ENCODE peak calls at places on chromosomes 1 and 21, in ten cellular contexts. S is OCI-LY7, R is BE2C, D is mammary epithelial cell, V is left ventricle myocardium inferior, G is fibroblast of mammary gland, X is lower leg skin, E is right lobe of liver, W is AG04450, Q is body of pancreas. F is an unnamed sample.

GRCh38 chr1:204568576-204569206 is 52.5 kb downstream of the MDM4 start:
- DNase-seq in S (no peak), R (no peak), D (no peak), V (no peak), G (no peak), X (no peak), E (no peak), W (no peak), Q (no peak), F (no peak)

GRCh38 chr1:25538165-25538860 is 5.1 kb upstream of the LDLRAP1 start:
- DNase-seq in S (no peak), R (no peak), D (no peak), V (no peak), G (no peak), X (no peak), E (no peak), W (no peak), Q (no peak), F (no peak)

GRCh38 chr1:107964397-107965111 is 426 bp downstream of the VAV3 start:
- DNase-seq in S (peak), R (peak), D (peak), V (no peak), G (no peak), X (peak), E (peak), W (no peak), Q (no peak), F (peak)

GRCh38 chr1:178536844-178537371 is 24.0 kb downstream of the TEX35 start:
- DNase-seq in S (no peak), R (no peak), D (peak), V (peak), G (peak), X (no peak), E (peak), W (peak), Q (peak), F (peak)

GRCh38 chr1:175318633-175319032 is 126.1 kb upstream of the KIAA0040 start:
- DNase-seq in S (no peak), R (no peak), D (no peak), V (no peak), G (no peak), X (no peak), E (no peak), W (no peak), Q (no peak), F (no peak)

GRCh38 chr21:23699402-23699801 is 1907.9 kb downstream of the MRPL39 start:
- DNase-seq in S (no peak), R (no peak), D (no peak), V (no peak), G (no peak), X (no peak), E (no peak), W (no peak), Q (no peak), F (no peak)

GRCh38 chr1:206608108-206608698 is 4.1 kb downstream of the EIF2D start:
- DNase-seq in S (peak), R (peak), D (peak), V (no peak), G (peak), X (no peak), E (no peak), W (no peak), Q (peak), F (peak)

GRCh38 chr1:246771366-246771765 is 47.2 kb downstream of the SCCPDH start:
- DNase-seq in S (no peak), R (no peak), D (no peak), V (no peak), G (no peak), X (no peak), E (no peak), W (no peak), Q (no peak), F (no peak)

GRCh38 chr1:87669671-87670070 is 341.0 kb downstream of the LMO4 start:
- DNase-seq in S (no peak), R (no peak), D (no peak), V (no peak), G (no peak), X (no peak), E (no peak), W (no peak), Q (no peak), F (no peak)

GRCh38 chr21:37370152-37371040 is 3.8 kb downstream of the DYRK1A start:
- DNase-seq in S (peak), R (no peak), D (peak), V (no peak), G (peak), X (no peak), E (no peak), W (no peak), Q (no peak), F (peak)

GRCh38 chr1:167617100-167617949 is 12.7 kb upstream of the RCSD1 start:
- DNase-seq in S (peak), R (peak), D (peak), V (peak), G (peak), X (no peak), E (no peak), W (no peak), Q (no peak), F (peak)

GRCh38 chr1:234866007-234866866 is 256.3 kb upstream of the IRF2BP2 start:
- DNase-seq in S (no peak), R (no peak), D (peak), V (no peak), G (peak), X (peak), E (no peak), W (peak), Q (peak), F (peak)

GRCh38 chr1:223710179-223711133 is 1.9 kb upstream of the CAPN2 start:
- DNase-seq in S (no peak), R (no peak), D (no peak), V (no peak), G (no peak), X (no peak), E (no peak), W (no peak), Q (no peak), F (no peak)

GRCh38 chr1:86380257-86380861 is 15.8 kb downstream of the ODF2L start:
- DNase-seq in S (peak), R (no peak), D (peak), V (no peak), G (peak), X (no peak), E (no peak), W (peak), Q (no peak), F (peak)

GRCh38 chr1:5757177-5757820 is 234.9 kb downstream of the NPHP4 start:
- DNase-seq in S (no peak), R (no peak), D (no peak), V (no peak), G (no peak), X (no peak), E (no peak), W (no peak), Q (no peak), F (no peak)

GRCh38 chr1:30929135-30929889 is 20.8 kb upstream of the SDC3 start:
- DNase-seq in S (peak), R (peak), D (peak), V (no peak), G (peak), X (no peak), E (no peak), W (no peak), Q (peak), F (peak)

GRCh38 chr1:97334454-97334853 is 586.4 kb downstream of the DPYD start:
- DNase-seq in S (no peak), R (no peak), D (peak), V (no peak), G (peak), X (no peak), E (no peak), W (peak), Q (no peak), F (peak)

GRCh38 chr1:115746021-115746690 is 22.4 kb downstream of the CASQ2 start:
- DNase-seq in S (no peak), R (no peak), D (peak), V (no peak), G (no peak), X (no peak), E (no peak), W (no peak), Q (no peak), F (no peak)

GRCh38 chr1:904271-904950 is 19.3 kb upstream of the SAMD11 start:
- DNase-seq in S (peak), R (peak), D (peak), V (peak), G (peak), X (peak), E (peak), W (no peak), Q (peak), F (peak)

GRCh38 chr1:4699724-4700301 is 45.4 kb downstream of the AJAP1 start:
- DNase-seq in S (peak), R (no peak), D (no peak), V (no peak), G (peak), X (no peak), E (no peak), W (no peak), Q (no peak), F (no peak)

GRCh38 chr1:2554621-2555387 is 1.4 kb upstream of the TNFRSF14 start:
- DNase-seq in S (peak), R (no peak), D (no peak), V (no peak), G (no peak), X (no peak), E (peak), W (no peak), Q (no peak), F (no peak)

DNA sequence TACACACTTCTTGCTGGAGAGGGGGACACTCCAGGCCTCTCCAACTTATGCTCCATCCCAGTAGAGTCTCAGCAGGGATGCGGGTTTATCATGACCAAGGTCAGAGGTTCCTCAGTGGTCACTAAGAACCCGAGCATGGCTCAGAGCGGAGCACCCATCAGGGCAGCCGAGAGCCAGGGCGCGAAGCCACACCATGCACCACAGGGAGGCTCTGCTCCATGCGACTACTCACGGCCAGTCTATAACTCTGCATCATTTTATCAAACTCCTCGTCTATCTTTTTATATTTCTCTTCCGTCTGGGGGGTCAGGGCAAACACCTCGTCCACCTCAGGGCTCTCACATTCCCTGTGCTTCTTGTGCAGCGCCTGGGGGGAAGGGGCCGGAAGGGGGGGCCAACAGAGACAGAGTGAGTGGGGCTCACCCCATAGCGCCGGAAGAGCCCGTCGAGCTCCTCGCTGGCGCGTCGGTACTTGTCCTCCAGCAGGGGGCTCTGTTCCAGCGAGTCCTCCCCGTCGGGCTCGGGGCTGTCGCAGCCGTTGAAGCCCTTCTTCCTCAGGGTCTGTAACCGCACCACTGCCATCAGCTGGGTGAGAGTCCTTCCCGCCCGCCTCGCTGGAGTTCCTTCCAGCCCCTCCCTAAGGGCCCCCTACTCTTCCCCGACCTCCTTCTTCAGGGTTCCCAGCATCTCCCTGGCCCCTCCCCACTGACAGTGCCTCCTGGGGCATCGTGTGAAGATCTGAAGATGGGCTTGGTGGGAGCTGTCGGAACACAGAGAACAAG is 20.0 kb downstream of the MEF2D start:
- DNase-seq in S (peak), R (peak), D (no peak), V (peak), G (peak), X (no peak), E (no peak), W (no peak), Q (peak), F (peak)
- TF ChIP-seq CTCF in S (peak), R (peak), D (peak), V (peak), G (peak), X (no peak), E (peak), W (peak), Q (peak), F (peak)

GRCh38 chr1:201229771-201230635 is 39.4 kb downstream of the IGFN1 start:
- DNase-seq in S (no peak), R (no peak), D (peak), V (no peak), G (peak), X (no peak), E (no peak), W (no peak), Q (no peak), F (peak)
- TF ChIP-seq CTCF in S (no peak), R (no peak), D (no peak), V (no peak), G (peak), X (no peak), E (no peak), W (peak), Q (no peak), F (no peak)

DNA sequence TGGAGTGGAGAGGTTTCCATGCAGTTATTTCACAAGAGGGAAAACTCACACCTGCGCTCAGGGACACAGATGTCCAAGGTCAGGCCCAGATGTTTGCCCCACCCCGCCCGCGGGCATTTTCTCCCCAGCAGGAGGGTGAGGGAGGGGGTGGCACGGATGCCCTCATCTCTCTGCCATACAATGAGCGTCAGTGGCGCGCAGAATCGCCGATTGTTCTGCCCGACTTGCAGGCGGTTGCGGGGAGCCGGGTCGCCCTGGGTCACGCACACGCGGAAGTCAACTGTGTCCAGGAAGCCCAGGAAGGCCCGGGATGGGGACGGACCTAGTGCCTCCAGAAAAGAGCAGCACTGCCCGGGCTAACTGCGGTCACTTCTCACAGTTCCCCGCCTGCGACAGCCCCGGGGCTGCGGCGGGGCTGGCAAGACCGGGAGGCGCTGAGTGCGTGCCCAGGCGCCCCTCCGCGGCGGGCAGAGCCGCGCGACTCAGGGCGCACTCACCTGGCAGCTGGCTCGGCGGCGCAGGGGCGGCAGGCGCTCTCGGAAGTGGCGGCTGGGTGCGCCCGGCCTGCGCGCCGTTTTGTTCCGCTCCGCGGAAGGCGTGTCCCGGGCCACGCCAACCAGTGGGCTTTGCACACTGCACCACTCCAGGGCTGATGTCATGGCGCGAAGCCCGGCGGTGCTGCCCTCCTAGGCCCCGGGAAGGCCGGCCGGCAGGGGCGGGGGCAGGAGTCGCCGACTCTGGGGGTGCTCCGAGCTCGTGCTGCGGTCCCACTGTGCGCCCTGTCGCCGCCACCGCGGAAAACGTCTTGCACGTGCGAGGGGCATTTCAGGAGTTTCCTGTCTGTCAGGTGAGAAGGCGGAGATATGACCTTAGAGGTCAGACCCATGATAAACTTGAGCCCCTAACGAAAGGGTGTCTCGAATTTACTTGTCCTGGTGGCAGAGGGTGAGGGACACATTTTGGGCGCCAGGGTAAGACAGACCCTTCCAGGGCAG is at the start of gene CSRP1:
- DNase-seq in S (peak), R (peak), D (peak), V (peak), G (peak), X (peak), E (peak), W (no peak), Q (peak), F (peak)
- TF ChIP-seq CTCF in S (peak), R (no peak), D (peak), V (peak), G (no peak), X (no peak), E (no peak), W (no peak), Q (no peak), F (no peak)

GRCh38 chr1:7116001-7116400 is 330.7 kb downstream of the CAMTA1 start:
- DNase-seq in S (no peak), R (no peak), D (no peak), V (no peak), G (no peak), X (no peak), E (no peak), W (no peak), Q (no peak), F (no peak)

GRCh38 chr1:7120863-7121621 is 335.8 kb downstream of the CAMTA1 start:
- DNase-seq in S (no peak), R (no peak), D (no peak), V (no peak), G (no peak), X (no peak), E (peak), W (no peak), Q (peak), F (no peak)

GRCh38 chr1:7117265-7117598 is 332.0 kb downstream of the CAMTA1 start:
- DNase-seq in S (no peak), R (no peak), D (no peak), V (no peak), G (no peak), X (no peak), E (no peak), W (no peak), Q (no peak), F (no peak)

GRCh38 chr1:7121622-7121988 is 336.4 kb downstream of the CAMTA1 start:
- DNase-seq in S (no peak), R (peak), D (no peak), V (peak), G (no peak), X (no peak), E (peak), W (no peak), Q (peak), F (no peak)

DNA sequence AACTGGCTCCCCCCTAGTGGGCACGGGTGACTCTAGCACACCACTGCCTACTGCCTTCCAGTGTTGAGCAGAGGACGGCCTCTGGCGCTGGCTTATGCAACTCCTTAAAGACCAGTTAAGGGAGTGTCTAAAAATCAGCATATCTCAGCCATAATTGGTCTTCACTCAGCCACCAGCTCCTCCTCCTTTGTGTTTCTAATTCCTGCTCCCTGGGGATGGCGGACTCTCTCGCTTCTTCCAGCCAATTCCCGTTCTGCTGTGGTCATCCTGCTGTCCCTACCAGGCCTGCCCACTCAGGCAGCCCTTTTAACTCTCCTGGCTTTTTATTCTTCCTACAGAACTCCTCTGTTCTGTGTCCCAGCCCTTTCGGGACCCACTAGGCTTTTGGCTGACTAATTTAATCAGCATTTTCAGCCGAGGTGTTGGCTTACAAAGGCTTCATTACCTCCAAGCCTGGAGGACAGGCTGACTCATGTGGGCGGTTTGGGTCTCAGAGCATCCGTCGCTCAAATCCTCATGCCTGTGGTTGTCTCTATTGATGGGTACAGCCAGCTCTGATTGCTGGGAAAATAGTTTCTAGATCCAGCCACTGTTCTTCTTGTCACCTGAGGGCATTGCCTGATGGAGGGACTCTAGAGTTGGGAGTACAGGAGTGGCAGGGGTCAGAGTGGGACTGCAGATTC is 332.5 kb downstream of the CAMTA1 start:
- DNase-seq in S (no peak), R (peak), D (peak), V (no peak), G (peak), X (no peak), E (no peak), W (peak), Q (no peak), F (peak)
- TF ChIP-seq CTCF in S (no peak), R (no peak), D (peak), V (no peak), G (peak), X (no peak), E (no peak), W (peak), Q (peak), F (peak)

GRCh38 chr1:67853704-67854103 is 20.4 kb upstream of the GNG12 start:
- DNase-seq in S (peak), R (peak), D (peak), V (peak), G (peak), X (no peak), E (peak), W (no peak), Q (peak), F (peak)
- TF ChIP-seq CTCF in S (peak), R (peak), D (peak), V (peak), G (peak), X (no peak), E (peak), W (peak), Q (peak), F (peak)

GRCh38 chr1:231238298-231238697 is 2.7 kb upstream of the GNPAT start:
- DNase-seq in S (no peak), R (no peak), D (no peak), V (no peak), G (no peak), X (no peak), E (no peak), W (no peak), Q (no peak), F (no peak)
- TF ChIP-seq CTCF in S (no peak), R (no peak), D (no peak), V (no peak), G (no peak), X (no peak), E (no peak), W (no peak), Q (no peak), F (no peak)